ENCODE peak calls at places on chromosomes 12 and 14, in six cellular contexts. Q, Y, N, B, C and S are unnamed samples.

GRCh38 chr12:67107751-67108269 is 161.3 kb upstream of the CAND1 start:
- DNase-seq in Q (no peak), Y (no peak), N (no peak), B (no peak), C (no peak), S (no peak)

GRCh38 chr14:61749867-61750266 is 12.4 kb upstream of the SNAPC1 start:
- DNase-seq in Q (no peak), Y (peak), N (no peak), B (no peak), C (no peak), S (no peak)

GRCh38 chr14:61149896-61150295 is 131.2 kb downstream of the TMEM30B start:
- DNase-seq in Q (no peak), Y (no peak), N (no peak), B (no peak), C (no peak), S (no peak)

GRCh38 chr12:131755305-131756113 is 44.6 kb downstream of the SFSWAP start:
- DNase-seq in Q (no peak), Y (no peak), N (peak), B (no peak), C (no peak), S (no peak)

GRCh38 chr12:115322275-115322674 is 638.3 kb upstream of the TBX3 start:
- DNase-seq in Q (no peak), Y (peak), N (no peak), B (no peak), C (no peak), S (no peak)

GRCh38 chr12:85872497-85873091 is 1.5 kb upstream of the NTS start:
- DNase-seq in Q (peak), Y (peak), N (no peak), B (peak), C (no peak), S (no peak)

GRCh38 chr12:70468741-70469140 is 102.7 kb downstream of the KCNMB4 start:
- DNase-seq in Q (no peak), Y (no peak), N (no peak), B (no peak), C (no peak), S (no peak)

GRCh38 chr14:76729953-76730505 is 31.2 kb upstream of the VASH1 start:
- DNase-seq in Q (no peak), Y (no peak), N (no peak), B (no peak), C (no peak), S (no peak)

GRCh38 chr12:10211975-10212622 is 578 bp upstream of the GABARAPL1 start:
- DNase-seq in Q (peak), Y (peak), N (peak), B (peak), C (peak), S (peak)

GRCh38 chr14:29217813-29218450 is 451.3 kb downstream of the FOXG1 start:
- DNase-seq in Q (no peak), Y (no peak), N (no peak), B (no peak), C (no peak), S (no peak)

GRCh38 chr12:4116251-4117111 is 157.1 kb upstream of the CCND2 start:
- DNase-seq in Q (peak), Y (peak), N (no peak), B (peak), C (no peak), S (no peak)

GRCh38 chr12:103456006-103456405 is 39.8 kb downstream of the C12orf42 start:
- DNase-seq in Q (no peak), Y (no peak), N (no peak), B (no peak), C (no peak), S (no peak)

GRCh38 chr12:15831315-15831993 is 42.3 kb upstream of the EPS8 start:
- DNase-seq in Q (no peak), Y (no peak), N (no peak), B (no peak), C (no peak), S (no peak)

GRCh38 chr12:12439636-12440035 is 82.8 kb downstream of the BORCS5 start:
- DNase-seq in Q (no peak), Y (peak), N (no peak), B (no peak), C (no peak), S (peak)

GRCh38 chr12:48183091-48183875 is at the start of gene CCDC184:
- DNase-seq in Q (no peak), Y (peak), N (peak), B (peak), C (no peak), S (peak)